ENCODE peak calls at places on chromosomes 13 and 19, in five cellular contexts. M, U, I, C and S are unnamed samples.

GRCh38 chr13:101454767-101455166 is 2.3 kb downstream of the ITGBL1 start:
- DNase-seq in M (no peak), U (peak), I (no peak), C (no peak), S (no peak)

GRCh38 chr19:6772028-6772865 is at the start of gene VAV1:
- DNase-seq in M (no peak), U (no peak), I (no peak), C (peak), S (no peak)

GRCh38 chr19:7916137-7916907 is 1.7 kb downstream of the TGFBR3L start:
- DNase-seq in M (no peak), U (no peak), I (peak), C (peak), S (no peak)

GRCh38 chr19:18167975-18168645 is 5.5 kb upstream of the IFI30 start:
- DNase-seq in M (no peak), U (no peak), I (peak), C (peak), S (peak)

GRCh38 chr19:3338541-3339181 is 27.7 kb upstream of the NFIC start:
- DNase-seq in M (no peak), U (no peak), I (no peak), C (no peak), S (no peak)

GRCh38 chr19:42132030-42132628 is at the start of gene POU2F2:
- DNase-seq in M (no peak), U (no peak), I (no peak), C (peak), S (no peak)

GRCh38 chr19:2431318-2432055 is 4.1 kb upstream of the TIMM13 start:
- DNase-seq in M (no peak), U (no peak), I (no peak), C (no peak), S (no peak)

GRCh38 chr19:17496337-17496997 is 15.0 kb upstream of the PGLS start:
- DNase-seq in M (no peak), U (peak), I (peak), C (peak), S (peak)

GRCh38 chr13:21326155-21327030 is 132.7 kb downstream of the ZDHHC20 start:
- DNase-seq in M (no peak), U (peak), I (peak), C (peak), S (no peak)

GRCh38 chr13:21047591-21048282 is 13.6 kb downstream of the LATS2 start:
- DNase-seq in M (no peak), U (no peak), I (no peak), C (no peak), S (no peak)

GRCh38 chr19:52722062-52723005 is 12.5 kb downstream of the ZNF611 start:
- DNase-seq in M (no peak), U (peak), I (peak), C (no peak), S (no peak)

GRCh38 chr13:114112231-114112825 is 20.1 kb downstream of the RASA3 start:
- DNase-seq in M (no peak), U (no peak), I (no peak), C (peak), S (no peak)

GRCh38 chr19:48739835-48740704 is at the start of gene RASIP1:
- DNase-seq in M (no peak), U (no peak), I (no peak), C (peak), S (no peak)

GRCh38 chr19:2268480-2268830 is 12.2 kb upstream of the JSRP1 start:
- DNase-seq in M (no peak), U (no peak), I (no peak), C (no peak), S (no peak)

GRCh38 chr13:99587893-99588606 is 86.8 kb downstream of the TM9SF2 start:
- DNase-seq in M (no peak), U (no peak), I (no peak), C (no peak), S (no peak)

GRCh38 chr13:75796825-75797224 is 160.7 kb downstream of the LMO7 start:
- DNase-seq in M (no peak), U (no peak), I (no peak), C (no peak), S (no peak)

GRCh38 chr19:5078179-5078578 is 109.3 kb downstream of the KDM4B start:
- DNase-seq in M (no peak), U (no peak), I (no peak), C (no peak), S (no peak)

GRCh38 chr19:9986787-9987281 is 23.5 kb downstream of the COL5A3 start:
- DNase-seq in M (peak), U (peak), I (peak), C (no peak), S (no peak)

GRCh38 chr13:94706854-94707399 is 5.4 kb downstream of the SOX21 start:
- DNase-seq in M (no peak), U (no peak), I (no peak), C (no peak), S (no peak)

GRCh38 chr19:3053780-3054179 is 8.5 kb downstream of the TLE5 start:
- DNase-seq in M (no peak), U (no peak), I (no peak), C (no peak), S (no peak)

GRCh38 chr19:55642153-55643002 is 1.1 kb upstream of the ZNF581 start:
- DNase-seq in M (no peak), U (peak), I (peak), C (peak), S (no peak)

GRCh38 chr13:112924365-112924764 is 44.6 kb upstream of the MCF2L start:
- DNase-seq in M (no peak), U (no peak), I (no peak), C (no peak), S (no peak)

GRCh38 chr13:36332986-36333385 is 13.2 kb downstream of the SPART start:
- DNase-seq in M (no peak), U (peak), I (peak), C (no peak), S (no peak)

GRCh38 chr13:107190065-107190464 is 622.1 kb upstream of the ARGLU1 start:
- DNase-seq in M (no peak), U (no peak), I (no peak), C (no peak), S (no peak)

GRCh38 chr13:102073251-102073650 is 328.6 kb downstream of the FGF14 start:
- DNase-seq in M (no peak), U (no peak), I (no peak), C (no peak), S (no peak)

GRCh38 chr19:11152318-11153062 is 3.1 kb downstream of the SPC24 start:
- DNase-seq in M (no peak), U (peak), I (peak), C (no peak), S (no peak)

GRCh38 chr19:6092329-6093286 is 17.7 kb downstream of the RFX2 start:
- DNase-seq in M (peak), U (peak), I (peak), C (peak), S (no peak)

GRCh38 chr19:33690461-33691427 is 69.0 kb downstream of the CHST8 start:
- DNase-seq in M (no peak), U (no peak), I (no peak), C (peak), S (peak)

GRCh38 chr19:52936151-52936957 is 13.1 kb upstream of the ZNF888 start:
- DNase-seq in M (no peak), U (no peak), I (peak), C (no peak), S (no peak)

GRCh38 chr19:13134626-13135025 is 15.5 kb downstream of the STX10 start:
- DNase-seq in M (no peak), U (no peak), I (no peak), C (no peak), S (no peak)

GRCh38 chr13:98480915-98481510 is 95.9 kb downstream of the STK24 start:
- DNase-seq in M (no peak), U (peak), I (no peak), C (no peak), S (peak)

GRCh38 chr19:57088125-57088524 is 31.7 kb upstream of the USP29 start:
- DNase-seq in M (no peak), U (no peak), I (no peak), C (no peak), S (peak)

GRCh38 chr13:100789481-100789880 is 114.9 kb upstream of the TMTC4 start:
- DNase-seq in M (no peak), U (peak), I (no peak), C (no peak), S (no peak)

GRCh38 chr13:91078093-91078679 is 269.3 kb upstream of the MIR17HG start:
- DNase-seq in M (no peak), U (peak), I (no peak), C (no peak), S (peak)

DNA sequence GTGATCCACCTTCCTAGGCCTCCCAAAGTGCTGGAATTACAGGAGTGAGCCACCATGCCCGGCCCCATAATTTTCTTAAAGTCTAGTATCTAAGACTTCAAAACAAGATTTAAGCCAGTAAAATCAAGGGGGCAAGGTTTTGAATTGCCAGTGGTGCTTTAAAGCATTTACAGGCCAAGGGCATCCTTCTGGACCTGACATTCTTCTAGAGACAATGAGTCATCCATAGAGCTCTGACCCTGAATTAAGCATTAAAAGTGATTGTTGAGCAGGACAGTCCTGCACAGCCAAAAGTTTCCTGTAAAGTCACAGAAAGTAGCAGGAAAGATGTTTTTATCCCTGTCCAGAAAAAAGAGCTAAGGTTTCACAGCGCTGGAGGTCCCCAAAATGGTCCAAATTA is 50.9 kb upstream of the ATP12A start:
- DNase-seq in M (no peak), U (peak), I (peak), C (peak), S (no peak)
- H3K4me3 ChIP-seq in M (no peak), U (no peak), I (no peak), C (no peak), S (no peak)

GRCh38 chr19:677601-678380 is 1.6 kb downstream of the FSTL3 start:
- DNase-seq in M (no peak), U (peak), I (no peak), C (peak), S (no peak)
- H3K4me3 ChIP-seq in M (peak), U (no peak), I (peak), C (no peak), S (no peak)

GRCh38 chr19:46032597-46033025 is 8.2 kb downstream of the IGFL4 start:
- DNase-seq in M (no peak), U (no peak), I (no peak), C (no peak), S (no peak)
- H3K4me3 ChIP-seq in M (no peak), U (no peak), I (no peak), C (no peak), S (no peak)

GRCh38 chr19:14775855-14776254 is 2.5 kb downstream of the ADGRE2 start:
- DNase-seq in M (no peak), U (no peak), I (no peak), C (no peak), S (no peak)
- H3K4me3 ChIP-seq in M (peak), U (no peak), I (peak), C (no peak), S (peak)

GRCh38 chr19:328025-328505 is 16.5 kb downstream of the MIER2 start:
- DNase-seq in M (no peak), U (no peak), I (no peak), C (no peak), S (no peak)
- H3K4me3 ChIP-seq in M (no peak), U (no peak), I (no peak), C (no peak), S (no peak)